ENCODE peak calls at places on chromosomes 13 and 19, in four cellular contexts. A, X, B and O are unnamed samples. For H3K4me1, the result is how much of the 10 kb centered on the place peaks cover.

GRCh38 chr19:33296473-33297060 is 5.8 kb downstream of the CEBPA start:
- DNase-seq in B (no peak), A (no peak), X (peak), O (no peak)

GRCh38 chr13:106570354-106570822 is 2.5 kb upstream of the ARGLU1 start:
- DNase-seq in B (peak), A (peak), X (peak), O (peak)

GRCh38 chr13:49444517-49445395 is 682 bp downstream of the SETDB2 start:
- DNase-seq in A (peak), B (peak), X (no peak), O (no peak)

GRCh38 chr19:11633223-11633622 is 35.9 kb downstream of the ZNF627 start:
- DNase-seq in X (no peak), A (no peak), B (no peak), O (no peak)

GRCh38 chr13:50140742-50141659 is 125.8 kb downstream of the KCNRG start:
- DNase-seq in X (no peak), A (peak), B (no peak), O (no peak)

GRCh38 chr19:13058951-13059660 is 43.6 kb downstream of the LYL1 start:
- DNase-seq in A (no peak), X (no peak), B (no peak), O (no peak)

GRCh38 chr19:16605552-16605951 is 22.5 kb downstream of the MED26 start:
- DNase-seq in A (no peak), X (no peak), B (no peak), O (no peak)

GRCh38 chr13:27789495-27790303 is 2.6 kb upstream of the GSX1 start:
- DNase-seq in B (no peak), X (no peak), A (no peak), O (no peak)

GRCh38 chr13:36054041-36054440 is 77.1 kb downstream of the DCLK1 start:
- DNase-seq in B (no peak), A (no peak), X (no peak), O (no peak)

GRCh38 chr13:91647361-91647970 is 249.0 kb downstream of the GPC5 start:
- DNase-seq in B (no peak), A (peak), X (no peak), O (no peak)

GRCh38 chr13:77136902-77137420 is 110.0 kb upstream of the FBXL3 start:
- DNase-seq in X (no peak), A (peak), B (no peak), O (no peak)

GRCh38 chr13:51793570-51794273 is 10.2 kb downstream of the DHRS12 start:
- DNase-seq in X (no peak), A (peak), B (peak), O (no peak)

GRCh38 chr19:17579523-17580244 is 24.2 kb downstream of the COLGALT1 start:
- DNase-seq in B (peak), X (peak), A (peak), O (no peak)

GRCh38 chr19:11264452-11265176 is 2.3 kb upstream of the DOCK6 start:
- DNase-seq in X (no peak), A (no peak), B (no peak), O (peak)

GRCh38 chr19:13887039-13887438 is 10.1 kb downstream of the NANOS3 start:
- DNase-seq in X (no peak), B (no peak), A (no peak), O (peak)

GRCh38 chr19:49011194-49011593 is 5.7 kb downstream of the LHB start:
- DNase-seq in A (no peak), X (no peak), B (no peak), O (no peak)

GRCh38 chr19:7328647-7329046 is 20.1 kb upstream of the ARHGEF18 start:
- DNase-seq in B (no peak), X (peak), A (no peak), O (no peak)

GRCh38 chr13:65378484-65378883 is 1851.7 kb downstream of the PCDH9 start:
- DNase-seq in A (no peak), X (no peak), B (no peak), O (no peak)

GRCh38 chr19:49111218-49111998 is 2.8 kb upstream of the LIN7B start:
- DNase-seq in X (no peak), B (no peak), A (no peak), O (no peak)

GRCh38 chr13:105969761-105970160 is 565.7 kb downstream of the EFNB2 start:
- DNase-seq in B (no peak), X (no peak), A (no peak), O (no peak)

GRCh38 chr13:101916108-101916757 is 463.8 kb downstream of the ITGBL1 start:
- DNase-seq in X (no peak), A (peak), B (no peak), O (no peak)

DNA sequence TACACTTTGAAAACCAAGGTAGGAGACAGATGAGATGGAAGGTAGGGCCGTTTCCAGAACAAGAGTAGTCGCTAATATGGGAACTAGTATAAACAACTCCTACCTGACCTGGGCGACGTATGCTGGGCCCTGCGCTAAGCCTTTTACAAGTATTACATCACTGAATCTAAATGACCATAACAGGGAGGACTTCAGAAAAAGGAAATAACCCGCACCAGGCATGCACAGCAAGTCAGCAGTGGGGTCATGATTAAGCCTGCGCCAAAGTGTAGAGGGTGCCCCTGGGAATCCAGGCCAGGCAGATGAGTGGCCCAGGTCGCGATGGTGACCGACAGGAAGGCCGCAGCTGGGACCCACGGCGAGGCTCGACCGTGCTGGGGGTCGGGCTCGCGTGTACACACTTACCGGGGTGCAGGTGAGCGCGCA is 597 bp downstream of the ATP13A1 start:
- DNase-seq in X (no peak), A (no peak), B (no peak), O (no peak)
- H3K4me1 ChIP-seq in X (under half), A (under half), B (under half), O (under half)

GRCh38 chr19:4402171-4403004 is at the start of gene CHAF1A:
- DNase-seq in X (peak), A (peak), B (peak), O (peak)
- H3K4me1 ChIP-seq in X (under half), A (under half), B (under half), O (under half)

DNA sequence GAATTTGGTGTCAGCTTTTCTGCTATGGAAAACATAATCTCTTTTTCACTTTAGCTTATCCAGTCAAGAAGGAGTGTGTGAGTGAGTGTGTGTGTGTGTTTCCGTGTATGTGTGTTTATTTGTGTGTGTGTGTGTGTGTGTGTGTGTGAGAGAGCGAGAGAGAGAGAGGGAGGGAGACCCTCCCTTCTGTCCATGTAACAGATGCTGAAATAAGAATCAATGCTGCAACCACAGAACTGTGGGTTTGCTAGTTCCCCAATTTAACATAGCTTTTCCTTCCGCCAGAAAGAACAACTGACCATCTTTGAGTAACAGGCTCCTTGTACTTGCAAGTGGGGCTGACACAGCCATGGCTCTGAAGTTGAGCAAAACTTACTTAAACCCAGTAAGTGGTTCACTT is 5.2 kb downstream of the LCP1 start:
- DNase-seq in X (no peak), B (peak), A (no peak), O (no peak)
- H3K4me1 ChIP-seq in X (half or more), B (under half), A (under half), O (under half)

GRCh38 chr19:1249990-1250298 is 1.6 kb downstream of the MIDN start:
- DNase-seq in X (no peak), B (no peak), A (no peak), O (no peak)

GRCh38 chr19:1248454-1249297 is at the start of gene MIDN:
- DNase-seq in B (peak), A (peak), X (peak), O (peak)

GRCh38 chr19:1250374-1251232 is 2.2 kb downstream of the MIDN start:
- DNase-seq in X (peak), A (peak), B (peak), O (no peak)

GRCh38 chr19:1247747-1248453 is 483 bp upstream of the MIDN start:
- DNase-seq in B (peak), X (peak), A (peak), O (peak)

DNA sequence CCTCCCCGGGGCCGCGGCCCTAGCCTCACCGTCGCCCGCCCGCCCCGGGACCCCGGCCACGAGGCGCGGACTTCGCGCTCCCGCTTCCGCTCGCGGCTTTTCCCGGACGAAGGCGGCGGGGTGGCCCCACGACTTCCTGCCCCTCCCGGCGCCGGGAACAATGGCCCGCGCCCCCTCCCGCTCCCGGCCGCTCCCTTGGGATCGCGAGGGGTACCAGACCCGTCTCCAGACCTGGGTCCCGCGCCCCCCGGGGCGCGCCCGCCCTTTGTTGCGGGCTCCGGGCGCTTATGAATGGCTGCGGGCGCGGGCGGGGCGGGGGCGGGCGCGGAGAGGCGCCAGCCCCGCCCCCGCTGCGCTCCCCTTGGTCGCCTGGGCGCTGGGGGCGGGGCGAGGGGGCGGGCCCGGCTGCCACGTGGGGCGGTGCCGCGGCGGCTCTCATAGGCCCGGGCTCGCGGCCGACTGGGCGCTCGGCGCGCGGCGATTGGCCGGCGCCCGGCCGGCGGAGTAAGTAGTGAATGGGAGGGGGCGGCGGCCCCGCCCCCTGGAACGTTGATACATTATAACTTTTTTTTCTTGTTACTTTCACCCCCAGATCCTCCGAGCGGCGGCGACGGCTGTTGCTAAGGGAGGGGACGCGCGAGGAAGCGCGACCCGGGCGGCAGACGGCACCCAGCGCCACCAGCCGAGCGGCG is 1.1 kb downstream of the MIDN start:
- DNase-seq in B (peak), X (peak), A (peak), O (peak)
- H3K4me1 ChIP-seq in B (under half), X (under half), A (under half), O (half or more)